ENCODE peak calls at places on chromosome 22, in four cellular contexts. D, Q, A and M are unnamed samples.

GRCh38 chr22:37808294-37808657 is 542 bp downstream of the GCAT start:
- DNase-seq in D (no peak), Q (no peak), A (no peak), M (no peak)

GRCh38 chr22:24235315-24235714 is 9.6 kb downstream of the GGT5 start:
- DNase-seq in D (no peak), Q (no peak), A (no peak), M (no peak)

GRCh38 chr22:39974065-39974464 is 13.9 kb downstream of the TMA7B start:
- DNase-seq in D (no peak), Q (no peak), A (no peak), M (no peak)

GRCh38 chr22:24289138-24289537 is 18.5 kb downstream of the SPECC1L start:
- DNase-seq in D (no peak), Q (no peak), A (no peak), M (no peak)

GRCh38 chr22:46433318-46433717 is 97.8 kb downstream of the TRMU start:
- DNase-seq in D (no peak), Q (no peak), A (no peak), M (peak; percentile 12)

GRCh38 chr22:23537421-23537820 is 42.7 kb downstream of the IGLL1 start:
- DNase-seq in D (no peak), Q (no peak), A (no peak), M (no peak)

GRCh38 chr22:46798366-46799057 is 36.1 kb downstream of the TBC1D22A start:
- DNase-seq in D (peak; percentile 94), Q (peak; percentile 72), A (peak; percentile 92), M (peak; percentile 87)

GRCh38 chr22:30183861-30184278 is 62.7 kb downstream of the LIF start:
- DNase-seq in D (no peak), Q (peak; percentile 30), A (no peak), M (no peak)

GRCh38 chr22:31861226-31861840 is 83.0 kb upstream of the YWHAH start:
- DNase-seq in D (no peak), Q (no peak), A (no peak), M (no peak)

GRCh38 chr22:46390652-46391301 is 55.3 kb downstream of the TRMU start:
- DNase-seq in D (no peak), Q (peak; percentile 39), A (peak; percentile 64), M (no peak)

GRCh38 chr22:29165336-29166060 is 40.2 kb upstream of the EMID1 start:
- DNase-seq in D (no peak), Q (no peak), A (no peak), M (no peak)

GRCh38 chr22:31248965-31249940 is 37.2 kb downstream of the LIMK2 start:
- DNase-seq in D (no peak), Q (no peak), A (no peak), M (no peak)

DNA sequence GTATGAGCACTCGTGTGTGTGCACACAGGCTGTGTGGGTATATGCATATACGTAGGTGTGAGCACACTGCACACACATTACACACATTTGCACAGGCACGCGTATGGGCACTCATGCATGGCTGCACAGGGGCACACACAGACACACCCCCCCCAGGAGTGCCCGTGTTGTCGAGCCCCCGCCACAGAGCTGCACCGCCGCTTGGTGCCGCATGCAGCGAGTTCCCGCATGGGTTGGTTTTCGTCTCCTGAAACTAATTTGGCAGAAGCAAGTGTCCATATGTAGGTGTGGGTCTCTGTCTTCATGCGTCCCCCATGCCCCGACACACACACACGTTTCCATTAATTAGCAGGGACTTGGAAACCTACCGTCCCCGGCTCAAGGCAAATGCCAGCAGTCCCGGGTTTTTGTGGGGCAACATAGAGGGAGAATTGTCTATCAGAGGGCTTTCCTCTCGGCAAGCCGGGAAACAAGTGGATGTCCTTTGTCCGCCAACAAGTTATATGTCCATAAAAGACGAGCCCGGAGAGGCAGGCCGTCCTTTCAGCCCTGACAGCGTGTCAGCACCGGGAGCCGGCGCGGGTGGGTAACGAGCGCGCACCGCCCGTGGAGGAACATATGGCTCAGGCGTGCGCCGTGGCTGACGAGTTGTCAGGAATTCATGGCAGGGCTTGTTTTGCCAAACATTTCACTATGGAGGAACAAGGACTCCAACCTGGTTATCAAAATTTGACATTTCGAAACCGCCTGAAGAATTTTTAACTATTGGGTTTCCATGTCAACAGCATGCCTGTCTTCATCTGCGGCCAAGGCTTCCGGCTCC is 1291.6 kb downstream of the BRD1 start:
- DNase-seq in D (no peak), Q (no peak), A (no peak), M (no peak)
- TF ChIP-seq CREB1 in D (no peak), Q (no peak), A (no peak), M (no peak)

DNA sequence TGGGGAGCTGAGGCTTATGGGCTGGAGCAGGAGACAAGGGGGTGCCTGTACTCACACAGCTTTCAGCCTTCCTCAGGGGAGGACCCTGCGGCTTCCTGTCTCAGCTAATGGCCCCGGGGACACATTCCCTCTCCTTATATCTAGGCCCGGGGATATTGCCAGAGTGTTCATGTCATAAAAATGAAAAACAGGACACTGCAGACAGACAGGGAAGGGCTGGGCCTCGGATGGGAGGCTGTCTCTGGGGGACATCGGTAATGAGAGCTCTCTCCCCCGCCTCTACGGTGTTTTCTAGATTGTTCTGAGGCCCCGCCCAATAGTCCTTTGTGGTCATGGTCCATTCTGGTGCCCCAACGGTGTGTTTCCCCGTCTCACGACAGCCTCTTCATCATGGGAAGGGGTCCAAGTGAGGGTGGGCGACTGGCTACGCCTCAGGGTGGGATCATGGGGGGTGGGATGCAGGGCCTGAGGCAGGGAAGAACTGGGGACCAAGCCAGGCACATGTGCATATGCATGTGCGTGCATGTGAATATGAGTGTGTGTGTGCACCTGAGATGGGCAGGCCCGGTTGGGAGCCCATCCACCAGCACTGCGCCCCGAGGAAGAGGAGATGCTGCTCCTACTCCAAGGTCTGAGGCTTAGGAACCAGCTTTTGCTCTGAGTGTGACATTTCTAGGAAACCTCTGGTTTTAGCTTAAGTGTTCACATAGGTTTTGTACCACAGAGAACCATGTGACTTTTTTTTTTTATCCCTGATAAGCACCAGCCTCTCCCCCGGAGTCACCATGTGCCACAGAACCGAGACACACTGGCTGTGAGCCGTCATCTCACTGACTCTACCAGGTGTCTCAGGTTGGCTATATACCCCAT is 5.3 kb downstream of the ARVCF start:
- DNase-seq in D (no peak), Q (no peak), A (no peak), M (no peak)
- TF ChIP-seq JUN in D (no peak), Q (no peak), A (no peak), M (no peak)

DNA sequence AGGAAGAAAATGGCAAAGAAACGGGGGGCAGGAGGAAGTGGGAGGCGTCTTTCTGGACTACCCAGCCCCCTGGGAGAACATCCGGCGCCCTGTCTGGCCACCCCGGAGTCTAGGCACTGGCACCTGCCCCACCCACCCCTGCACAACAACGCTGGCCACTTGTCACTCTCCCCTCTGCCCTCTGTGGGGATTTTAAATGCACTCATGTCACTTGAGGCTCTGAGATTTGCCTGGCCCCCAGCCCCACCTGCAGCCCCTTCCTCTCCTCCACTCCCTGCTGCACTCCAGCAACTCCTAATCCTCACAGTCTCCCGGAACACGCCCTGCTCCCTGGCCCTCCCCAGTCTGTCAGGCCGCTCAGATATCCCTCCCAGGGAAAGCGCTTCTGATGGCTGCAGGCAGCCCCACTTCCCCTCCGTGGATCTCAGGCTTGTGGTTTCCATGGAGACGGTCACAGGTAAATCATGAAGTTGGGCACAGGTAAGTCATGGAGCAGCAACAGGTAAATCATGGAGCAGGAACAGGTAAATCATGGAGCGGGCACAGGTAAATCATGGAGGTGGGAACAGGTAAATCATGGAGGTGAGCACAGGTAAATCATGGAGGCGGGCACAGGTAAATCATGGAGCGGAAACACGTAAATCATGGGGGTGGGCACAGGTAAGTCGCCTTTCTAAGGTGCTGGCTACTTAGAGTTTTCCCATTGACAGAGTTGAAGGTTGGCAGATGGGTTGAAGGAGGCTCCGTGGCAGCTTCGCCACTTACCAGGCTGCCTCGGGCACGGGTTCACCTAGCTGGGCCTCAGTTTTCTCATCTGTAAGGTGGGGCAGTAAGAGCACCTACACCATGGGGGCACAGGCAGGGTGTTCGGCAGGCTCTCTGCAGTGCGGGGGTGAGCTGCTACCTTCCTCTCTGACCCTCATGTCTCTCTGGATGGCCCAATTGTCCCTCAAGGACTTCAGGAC is 79.0 kb upstream of the SHISAL1 start:
- DNase-seq in D (peak; percentile 45), Q (no peak), A (no peak), M (peak; percentile 9)
- TF ChIP-seq CREB1 in D (no peak), Q (no peak), A (no peak), M (no peak)

GRCh38 chr22:26949193-26949592 is 291.8 kb downstream of the MIAT start:
- DNase-seq in D (no peak), Q (no peak), A (no peak), M (peak; percentile 57)
- TF ChIP-seq JUN in D (no peak), Q (no peak), A (no peak), M (peak; percentile 87)